ENCODE peak calls at places on chromosome 14, in nine cellular contexts. One of them, this sample, is unnamed. For H3K4me1, the result is how much of the 10 kb centered on the place peaks cover.

GRCh38 chr14:85948163-85948562 is 418.2 kb downstream of the FLRT2 start:
- DNase-seq in PC-9: no peak
- DNase-seq in esophagus muscularis mucosa: no peak
- DNase-seq in aorta: no peak
- DNase-seq in left ventricle myocardium inferior: no peak
- DNase-seq in A549: no peak
- DNase-seq in keratinocyte: no peak
- DNase-seq in uterus: no peak
- DNase-seq in HCT116: no peak
- DNase-seq in this sample: no peak

GRCh38 chr14:29489911-29490310 is 437.7 kb downstream of the PRKD1 start:
- DNase-seq in uterus: no peak
- DNase-seq in PC-9: no peak
- DNase-seq in A549: no peak
- DNase-seq in HCT116: no peak
- DNase-seq in left ventricle myocardium inferior: no peak
- DNase-seq in esophagus muscularis mucosa: no peak
- DNase-seq in aorta: no peak
- DNase-seq in keratinocyte: no peak
- DNase-seq in this sample: no peak

GRCh38 chr14:75236897-75237296 is 41.7 kb upstream of the FOS start:
- DNase-seq in keratinocyte: no peak
- DNase-seq in uterus: no peak
- DNase-seq in aorta: no peak
- DNase-seq in A549: no peak
- DNase-seq in left ventricle myocardium inferior: no peak
- DNase-seq in PC-9: no peak
- DNase-seq in HCT116: no peak
- DNase-seq in esophagus muscularis mucosa: no peak
- DNase-seq in this sample: no peak

GRCh38 chr14:68441532-68441931 is 351.3 kb downstream of the ZFP36L1 start:
- DNase-seq in esophagus muscularis mucosa: no peak
- DNase-seq in aorta: no peak
- DNase-seq in HCT116: no peak
- DNase-seq in uterus: no peak
- DNase-seq in PC-9: no peak
- DNase-seq in keratinocyte: no peak
- DNase-seq in left ventricle myocardium inferior: no peak
- DNase-seq in A549: no peak
- DNase-seq in this sample: no peak

GRCh38 chr14:49896956-49897355 is 4.1 kb downstream of the ARF6 start:
- DNase-seq in uterus: no peak
- DNase-seq in A549: no peak
- DNase-seq in aorta: no peak
- DNase-seq in left ventricle myocardium inferior: no peak
- DNase-seq in HCT116: no peak
- DNase-seq in keratinocyte: no peak
- DNase-seq in esophagus muscularis mucosa: no peak
- DNase-seq in PC-9: no peak
- DNase-seq in this sample: no peak

GRCh38 chr14:90715993-90716392 is 100.2 kb downstream of the TTC7B start:
- DNase-seq in left ventricle myocardium inferior: no peak
- DNase-seq in A549: no peak
- DNase-seq in uterus: no peak
- DNase-seq in keratinocyte: no peak
- DNase-seq in esophagus muscularis mucosa: no peak
- DNase-seq in HCT116: no peak
- DNase-seq in PC-9: peak
- DNase-seq in aorta: no peak
- DNase-seq in this sample: no peak

GRCh38 chr14:41607966-41608663 is 1.4 kb downstream of the LRFN5 start:
- DNase-seq in A549: no peak
- DNase-seq in keratinocyte: no peak
- DNase-seq in PC-9: no peak
- DNase-seq in left ventricle myocardium inferior: no peak
- DNase-seq in esophagus muscularis mucosa: no peak
- DNase-seq in uterus: no peak
- DNase-seq in HCT116: no peak
- DNase-seq in aorta: no peak
- DNase-seq in this sample: peak

GRCh38 chr14:50334211-50334610 is 22.1 kb downstream of the DMAC2L start:
- DNase-seq in uterus: no peak
- DNase-seq in esophagus muscularis mucosa: peak
- DNase-seq in keratinocyte: no peak
- DNase-seq in A549: no peak
- DNase-seq in aorta: no peak
- DNase-seq in left ventricle myocardium inferior: no peak
- DNase-seq in PC-9: no peak
- DNase-seq in HCT116: no peak
- DNase-seq in this sample: no peak

GRCh38 chr14:67359319-67359774 is 257 bp downstream of the ATP6V1D start:
- DNase-seq in uterus: no peak
- DNase-seq in keratinocyte: no peak
- DNase-seq in left ventricle myocardium inferior: peak
- DNase-seq in HCT116: no peak
- DNase-seq in esophagus muscularis mucosa: no peak
- DNase-seq in PC-9: peak
- DNase-seq in aorta: no peak
- DNase-seq in A549: peak
- DNase-seq in this sample: no peak

GRCh38 chr14:50542941-50543418 is 10.6 kb upstream of the MAP4K5 start:
- DNase-seq in aorta: no peak
- DNase-seq in HCT116: peak
- DNase-seq in esophagus muscularis mucosa: no peak
- DNase-seq in A549: peak
- DNase-seq in PC-9: peak
- DNase-seq in keratinocyte: no peak
- DNase-seq in left ventricle myocardium inferior: no peak
- DNase-seq in uterus: peak
- DNase-seq in this sample: no peak

GRCh38 chr14:50871914-50872732 is at the start of gene ABHD12B:
- DNase-seq in keratinocyte: no peak
- DNase-seq in HCT116: no peak
- DNase-seq in aorta: no peak
- DNase-seq in esophagus muscularis mucosa: no peak
- DNase-seq in uterus: no peak
- DNase-seq in left ventricle myocardium inferior: no peak
- DNase-seq in A549: no peak
- DNase-seq in PC-9: no peak
- DNase-seq in this sample: peak

GRCh38 chr14:102539544-102540309 is 30.2 kb upstream of the ANKRD9 start:
- DNase-seq in uterus: no peak
- DNase-seq in aorta: no peak
- DNase-seq in left ventricle myocardium inferior: peak
- DNase-seq in HCT116: no peak
- DNase-seq in PC-9: no peak
- DNase-seq in keratinocyte: no peak
- DNase-seq in esophagus muscularis mucosa: no peak
- DNase-seq in A549: no peak
- DNase-seq in this sample: no peak

GRCh38 chr14:64762044-64763034 is 58.1 kb downstream of the PLEKHG3 start:
- DNase-seq in keratinocyte: peak
- DNase-seq in PC-9: peak
- DNase-seq in uterus: peak
- DNase-seq in A549: peak
- DNase-seq in esophagus muscularis mucosa: no peak
- DNase-seq in left ventricle myocardium inferior: peak
- DNase-seq in aorta: peak
- DNase-seq in HCT116: peak
- DNase-seq in this sample: peak

GRCh38 chr14:73786942-73787759 is 64.5 kb upstream of the PTGR2 start:
- DNase-seq in A549: no peak
- DNase-seq in aorta: peak
- DNase-seq in esophagus muscularis mucosa: no peak
- DNase-seq in uterus: peak
- DNase-seq in PC-9: no peak
- DNase-seq in keratinocyte: no peak
- DNase-seq in left ventricle myocardium inferior: peak
- DNase-seq in HCT116: no peak
- DNase-seq in this sample: peak

GRCh38 chr14:85254718-85255117 is 275.2 kb upstream of the FLRT2 start:
- DNase-seq in keratinocyte: no peak
- DNase-seq in PC-9: no peak
- DNase-seq in esophagus muscularis mucosa: no peak
- DNase-seq in HCT116: no peak
- DNase-seq in left ventricle myocardium inferior: no peak
- DNase-seq in aorta: no peak
- DNase-seq in uterus: no peak
- DNase-seq in A549: no peak
- DNase-seq in this sample: no peak

GRCh38 chr14:50658203-50658602 is 9.9 kb downstream of the SAV1 start:
- DNase-seq in A549: no peak
- DNase-seq in left ventricle myocardium inferior: no peak
- DNase-seq in uterus: no peak
- DNase-seq in esophagus muscularis mucosa: no peak
- DNase-seq in keratinocyte: no peak
- DNase-seq in PC-9: no peak
- DNase-seq in aorta: no peak
- DNase-seq in HCT116: no peak
- DNase-seq in this sample: no peak

GRCh38 chr14:63611078-63611477 is 30.6 kb downstream of the WDR89 start:
- DNase-seq in left ventricle myocardium inferior: no peak
- DNase-seq in aorta: no peak
- DNase-seq in keratinocyte: no peak
- DNase-seq in esophagus muscularis mucosa: no peak
- DNase-seq in uterus: no peak
- DNase-seq in PC-9: no peak
- DNase-seq in A549: no peak
- DNase-seq in HCT116: no peak
- DNase-seq in this sample: no peak

GRCh38 chr14:75783602-75784313 is 122.7 kb downstream of the TTLL5 start:
- DNase-seq in esophagus muscularis mucosa: no peak
- DNase-seq in A549: no peak
- DNase-seq in aorta: no peak
- DNase-seq in keratinocyte: no peak
- DNase-seq in HCT116: no peak
- DNase-seq in uterus: no peak
- DNase-seq in PC-9: no peak
- DNase-seq in left ventricle myocardium inferior: no peak
- DNase-seq in this sample: no peak

GRCh38 chr14:66281036-66281776 is 205.0 kb upstream of the CCDC196 start:
- DNase-seq in keratinocyte: no peak
- DNase-seq in esophagus muscularis mucosa: peak
- DNase-seq in left ventricle myocardium inferior: peak
- DNase-seq in aorta: peak
- DNase-seq in A549: no peak
- DNase-seq in uterus: peak
- DNase-seq in HCT116: no peak
- DNase-seq in PC-9: no peak
- DNase-seq in this sample: no peak
- H3K4me3 ChIP-seq in keratinocyte: no peak
- H3K4me3 ChIP-seq in esophagus muscularis mucosa: no peak
- H3K4me3 ChIP-seq in left ventricle myocardium inferior: no peak
- H3K4me3 ChIP-seq in aorta: no peak
- H3K4me3 ChIP-seq in A549: no peak
- H3K4me3 ChIP-seq in uterus: no peak
- H3K4me3 ChIP-seq in HCT116: no peak
- H3K4me3 ChIP-seq in PC-9: no peak
- H3K4me3 ChIP-seq in this sample: no peak

DNA sequence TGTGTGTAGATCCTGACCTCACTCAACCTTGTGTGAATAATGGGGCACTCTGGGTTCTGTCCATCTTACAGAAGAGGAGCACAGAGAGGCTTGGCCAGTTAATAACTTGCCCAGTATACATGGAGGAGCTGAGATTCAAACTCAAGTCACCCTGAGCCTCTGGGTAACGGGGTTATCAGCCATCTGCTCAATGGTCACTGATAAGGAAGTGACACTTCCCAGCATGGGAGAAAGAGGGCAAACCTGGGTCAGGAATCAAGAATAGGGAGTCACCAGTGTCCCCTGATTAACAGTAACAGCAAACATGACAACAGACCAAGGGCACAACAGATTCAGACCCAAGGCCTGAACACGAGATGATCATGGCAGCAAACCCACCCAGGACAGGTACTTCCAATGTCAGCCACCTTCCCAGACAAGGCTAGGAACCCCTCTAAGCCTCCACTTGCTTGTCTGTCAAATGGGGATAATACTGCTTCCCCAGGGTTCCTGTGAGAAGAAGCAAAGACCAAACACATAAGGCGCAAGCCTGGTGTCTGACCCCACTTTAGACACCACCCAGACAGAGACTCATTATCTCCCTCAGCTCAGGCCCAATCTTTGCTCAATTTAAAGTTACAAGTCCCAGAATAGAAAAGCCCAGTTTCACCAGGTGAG is 3.6 kb downstream of the CCDC85C start:
- DNase-seq in uterus: no peak
- DNase-seq in keratinocyte: no peak
- DNase-seq in left ventricle myocardium inferior: no peak
- DNase-seq in PC-9: no peak
- DNase-seq in aorta: no peak
- DNase-seq in esophagus muscularis mucosa: no peak
- DNase-seq in HCT116: no peak
- DNase-seq in A549: no peak
- DNase-seq in this sample: no peak
- H3K4me1 ChIP-seq in uterus: under half
- H3K4me1 ChIP-seq in keratinocyte: under half
- H3K4me1 ChIP-seq in left ventricle myocardium inferior: half or more
- H3K4me1 ChIP-seq in PC-9: under half
- H3K4me1 ChIP-seq in aorta: under half
- H3K4me1 ChIP-seq in esophagus muscularis mucosa: half or more
- H3K4me1 ChIP-seq in HCT116: under half
- H3K4me1 ChIP-seq in A549: half or more
- H3K4me1 ChIP-seq in this sample: half or more

DNA sequence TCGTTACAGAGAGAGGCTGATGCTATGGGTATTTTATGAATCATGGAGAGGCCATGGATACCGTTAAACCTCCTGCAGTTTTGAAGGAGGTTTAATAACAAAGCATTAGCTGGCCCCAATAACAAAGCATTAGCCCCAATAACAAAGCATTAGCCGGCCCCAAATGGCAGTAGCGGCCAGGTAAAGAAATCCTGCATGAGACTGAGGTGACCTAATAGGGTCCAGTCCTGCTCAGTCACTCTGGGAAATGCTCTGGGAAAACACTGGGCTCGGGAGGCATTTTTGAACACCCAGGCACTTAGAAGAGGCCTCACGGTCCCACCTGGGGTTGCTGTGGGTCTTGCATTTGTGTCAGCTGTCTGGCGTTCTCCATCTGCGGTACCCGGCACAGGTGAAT is 776 bp upstream of the RIN3 start:
- DNase-seq in uterus: no peak
- DNase-seq in A549: no peak
- DNase-seq in esophagus muscularis mucosa: no peak
- DNase-seq in aorta: peak
- DNase-seq in PC-9: no peak
- DNase-seq in HCT116: no peak
- DNase-seq in left ventricle myocardium inferior: no peak
- DNase-seq in keratinocyte: no peak
- DNase-seq in this sample: no peak
- H3K4me3 ChIP-seq in uterus: peak
- H3K4me3 ChIP-seq in A549: peak
- H3K4me3 ChIP-seq in esophagus muscularis mucosa: peak
- H3K4me3 ChIP-seq in aorta: peak
- H3K4me3 ChIP-seq in PC-9: peak
- H3K4me3 ChIP-seq in HCT116: peak
- H3K4me3 ChIP-seq in left ventricle myocardium inferior: peak
- H3K4me3 ChIP-seq in keratinocyte: peak
- H3K4me3 ChIP-seq in this sample: no peak

DNA sequence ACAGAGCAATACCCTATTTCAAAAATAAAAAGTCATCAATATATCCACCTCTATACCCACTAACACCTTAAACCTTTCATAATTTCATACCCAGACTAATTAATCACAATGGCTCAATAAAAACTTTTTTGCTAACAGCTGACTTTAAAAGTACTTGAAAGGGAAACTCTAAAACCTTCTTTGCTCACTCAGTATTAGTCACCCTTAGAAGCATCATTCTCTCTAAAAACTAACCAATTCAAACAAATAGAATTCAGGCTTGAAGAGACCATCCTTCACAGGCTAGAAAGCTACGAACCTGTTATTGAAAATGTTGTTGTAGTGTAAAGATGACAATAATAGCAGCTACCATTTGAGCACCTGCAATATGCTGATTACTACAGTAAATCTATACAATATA is 37.2 kb downstream of the HECTD1 start:
- DNase-seq in PC-9: no peak
- DNase-seq in esophagus muscularis mucosa: no peak
- DNase-seq in uterus: no peak
- DNase-seq in left ventricle myocardium inferior: no peak
- DNase-seq in HCT116: no peak
- DNase-seq in A549: no peak
- DNase-seq in aorta: no peak
- DNase-seq in keratinocyte: no peak
- DNase-seq in this sample: no peak
- H3K4me1 ChIP-seq in PC-9: under half
- H3K4me1 ChIP-seq in esophagus muscularis mucosa: under half
- H3K4me1 ChIP-seq in uterus: under half
- H3K4me1 ChIP-seq in left ventricle myocardium inferior: under half
- H3K4me1 ChIP-seq in HCT116: under half
- H3K4me1 ChIP-seq in A549: under half
- H3K4me1 ChIP-seq in aorta: under half
- H3K4me1 ChIP-seq in keratinocyte: under half
- H3K4me1 ChIP-seq in this sample: under half

This sample was measured in mucosa of descending colon.